ENCODE peak calls at places on chromosomes 16 and 17, in four cellular contexts. R, U, E and B are unnamed samples.

GRCh38 chr17:40932608-40933007 is 4.8 kb downstream of the KRT23 start:
- DNase-seq in U (no peak), E (no peak), R (no peak), B (no peak)

GRCh38 chr17:10871914-10872313 is 34.0 kb upstream of the PIRT start:
- DNase-seq in E (no peak), U (no peak), R (no peak), B (no peak)

GRCh38 chr16:64144612-64145011 is 977.3 kb downstream of the CDH11 start:
- DNase-seq in U (no peak), E (no peak), R (no peak), B (no peak)

GRCh38 chr17:59842901-59843652 is 49.7 kb downstream of the TUBD1 start:
- DNase-seq in R (no peak), U (no peak), E (no peak), B (peak; percentile 93)

GRCh38 chr17:81348097-81349055 is 46.9 kb upstream of the BAHCC1 start:
- DNase-seq in R (no peak), U (no peak), E (no peak), B (no peak)

GRCh38 chr17:28285965-28286364 is 33.0 kb upstream of the TMEM97 start:
- DNase-seq in R (no peak), E (no peak), U (no peak), B (no peak)

GRCh38 chr17:72514888-72515287 is 394.1 kb downstream of the SOX9 start:
- DNase-seq in U (no peak), R (no peak), E (no peak), B (no peak)

GRCh38 chr16:58054289-58054688 is 28.7 kb downstream of the MMP15 start:
- DNase-seq in R (no peak), U (no peak), E (no peak), B (peak; percentile 77)

GRCh38 chr17:81814748-81815645 is 11.0 kb downstream of the GCGR start:
- DNase-seq in E (no peak), R (no peak), U (no peak), B (no peak)

GRCh38 chr17:42403150-42403549 is 14.9 kb upstream of the STAT3 start:
- DNase-seq in R (peak; percentile 10), U (peak; percentile 85), E (no peak), B (peak; percentile 38)

GRCh38 chr16:87145181-87146176 is 171.7 kb downstream of the C16orf95 start:
- DNase-seq in R (no peak), U (no peak), E (no peak), B (no peak)

GRCh38 chr16:13780406-13780805 is 139.5 kb upstream of the ERCC4 start:
- DNase-seq in R (no peak), E (no peak), U (no peak), B (no peak)